ENCODE peak calls at places on chromosomes 2 and 18, in eight cellular contexts. U is prostate gland, G is body of pancreas, Q is sigmoid colon, M is IMR-90, X is uterus, P is GM12891, T is NB4. I is an unnamed sample.

GRCh38 chr2:29261003-29261402 is 145.8 kb downstream of the CLIP4 start:
- DNase-seq in U (no peak), G (no peak), Q (peak; percentile 46), M (no peak), X (no peak), P (no peak), T (no peak), I (no peak)

GRCh38 chr18:26133652-26134051 is at the start of gene PSMA8:
- DNase-seq in U (no peak), G (peak; percentile 14), Q (no peak), M (no peak), X (no peak), P (peak; percentile 40), T (no peak), I (peak; percentile 69)

GRCh38 chr2:119449526-119449925 is 17.9 kb downstream of the TMEM37 start:
- DNase-seq in U (no peak), G (no peak), Q (peak; percentile 52), M (no peak), X (no peak), P (no peak), T (no peak), I (no peak)

GRCh38 chr18:22169889-22170420 is 566 bp downstream of the GATA6 start:
- DNase-seq in U (no peak), G (peak; percentile 58), Q (no peak), M (peak; percentile 53), X (peak; percentile 63), P (no peak), T (no peak), I (peak; percentile 57)

GRCh38 chr2:41853427-41854191 is 194.2 kb upstream of the PKDCC start:
- DNase-seq in U (peak; percentile 33), G (peak; percentile 64), Q (no peak), M (peak; percentile 65), X (peak; percentile 69), P (no peak), T (peak; percentile 34), I (peak; percentile 71)

GRCh38 chr18:8329186-8329771 is 280.0 kb upstream of the RAB12 start:
- DNase-seq in U (no peak), G (no peak), Q (no peak), M (peak; percentile 86), X (no peak), P (no peak), T (no peak), I (no peak)

GRCh38 chr2:75788925-75789324 is 78.2 kb upstream of the GCFC2 start:
- DNase-seq in U (no peak), G (no peak), Q (no peak), M (no peak), X (no peak), P (no peak), T (no peak), I (no peak)

GRCh38 chr2:236338495-236339184 is 74.4 kb upstream of the ASB18 start:
- DNase-seq in U (no peak), G (no peak), Q (no peak), M (no peak), X (no peak), P (no peak), T (peak; percentile 74), I (no peak)

DNA sequence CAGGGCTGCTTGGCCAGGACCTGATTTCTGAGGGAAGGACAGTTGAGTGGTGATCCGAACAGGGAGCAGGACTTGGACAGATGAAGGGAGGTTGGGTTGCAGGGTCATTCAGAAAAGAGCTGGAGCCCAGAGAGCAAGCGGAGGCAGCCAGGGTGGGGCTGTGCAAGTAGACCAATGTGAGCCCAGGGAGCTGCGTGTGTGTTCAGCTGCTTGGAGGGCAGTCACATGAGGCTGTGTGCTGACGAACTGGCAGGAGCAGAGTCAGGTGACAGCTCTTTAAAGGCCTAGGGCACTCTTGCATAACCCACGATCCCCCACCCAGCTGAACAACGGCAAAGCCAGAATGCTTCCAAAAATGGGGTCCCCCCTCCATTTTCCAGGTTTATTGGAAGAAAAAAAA is 4.6 kb upstream of the MLPH start:
- DNase-seq in U (peak; percentile 94), G (peak; percentile 92), Q (peak; percentile 93), M (no peak), X (peak; percentile 81), P (no peak), T (no peak), I (peak; percentile 92)
- TF ChIP-seq POLR2A in U (peak; percentile 80), G (peak; percentile 39), Q (no peak), M (no peak), X (no peak), P (no peak), T (no peak), I (no peak)

GRCh38 chr2:105398522-105399206 is at the start of gene FHL2:
- DNase-seq in U (peak; percentile 74), G (peak; percentile 60), Q (peak; percentile 88), M (peak; percentile 80), X (peak; percentile 71), P (peak; percentile 79), T (peak; percentile 52), I (peak; percentile 84)

GRCh38 chr2:105396254-105397024 is 2.4 kb downstream of the FHL2 start:
- DNase-seq in U (no peak), G (no peak), Q (peak; percentile 74), M (peak; percentile 98), X (peak; percentile 59), P (no peak), T (no peak), I (peak; percentile 20)

GRCh38 chr2:105397025-105397722 is 1.7 kb downstream of the FHL2 start:
- DNase-seq in U (no peak), G (no peak), Q (no peak), M (no peak), X (no peak), P (no peak), T (no peak), I (peak; percentile 18)

GRCh38 chr2:105399207-105399861 is 483 bp upstream of the FHL2 start:
- DNase-seq in U (no peak), G (no peak), Q (no peak), M (no peak), X (no peak), P (no peak), T (no peak), I (no peak)

GRCh38 chr2:105397959-105398521 is 811 bp downstream of the FHL2 start:
- DNase-seq in U (no peak), G (no peak), Q (no peak), M (no peak), X (no peak), P (no peak), T (no peak), I (peak; percentile 14)
- TF ChIP-seq POLR2A in U (no peak), G (no peak), Q (no peak), M (no peak), X (no peak), P (no peak), T (no peak), I (no peak)

GRCh38 chr2:97995734-97996624 is at the start of gene TMEM131:
- DNase-seq in U (peak; percentile 89), G (peak; percentile 94), Q (peak; percentile 96), M (peak; percentile 93), X (peak; percentile 91), P (peak; percentile 81), T (peak; percentile 98), I (peak; percentile 95)
- TF ChIP-seq POLR2A in U (peak; percentile 93), G (peak; percentile 66), Q (no peak), M (no peak), X (peak; percentile 72), P (peak; percentile 48), T (peak; percentile 42), I (peak; percentile 50)

DNA sequence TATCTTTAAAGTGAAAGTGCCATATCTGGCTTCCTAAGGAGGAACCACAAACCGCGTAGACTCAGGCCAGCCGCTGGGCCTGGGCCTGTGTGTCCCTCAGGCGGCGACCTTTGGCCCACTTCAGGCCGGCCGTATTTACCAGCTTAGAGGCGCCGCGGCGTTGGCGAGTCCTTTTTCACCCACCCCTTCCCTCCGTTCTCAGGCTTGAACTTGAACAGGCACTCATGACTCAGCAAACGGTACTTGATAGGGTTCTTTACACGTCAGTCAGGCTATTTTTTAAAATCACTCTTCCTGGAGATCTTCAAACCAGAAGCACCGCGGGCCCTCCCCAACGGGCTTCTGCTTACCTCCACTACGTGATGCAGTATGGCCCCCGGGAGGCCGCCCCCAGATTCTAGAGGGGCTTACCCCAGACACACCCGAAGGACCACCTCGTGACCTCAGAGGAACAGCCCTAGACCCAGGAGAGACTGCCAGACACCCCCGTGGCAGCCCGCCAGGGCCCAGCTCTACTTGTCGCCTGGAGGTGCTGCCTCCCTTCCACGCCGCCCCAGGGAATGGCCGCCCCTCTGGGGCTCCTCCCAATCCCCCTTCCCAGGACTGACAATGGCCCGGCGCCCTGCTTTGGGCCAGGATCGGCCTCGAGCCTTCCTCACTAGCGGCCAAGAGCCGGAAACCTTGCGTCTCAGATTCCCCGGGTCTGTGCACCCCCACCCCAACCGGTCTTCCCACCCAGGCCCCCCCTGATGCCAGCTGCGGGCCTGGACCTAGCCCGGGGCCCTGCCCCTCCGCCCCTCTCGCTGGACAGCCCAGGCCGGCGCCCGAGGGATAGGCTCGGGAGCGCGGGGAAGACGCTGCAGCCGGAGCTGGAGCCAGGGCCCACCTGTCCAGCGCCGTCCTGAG is 33.8 kb upstream of the IMPA2 start:
- DNase-seq in U (peak; percentile 83), G (peak; percentile 97), Q (peak; percentile 98), M (peak; percentile 97), X (peak; percentile 96), P (peak; percentile 43), T (peak; percentile 97), I (peak; percentile 94)
- TF ChIP-seq POLR2A in U (peak; percentile 70), G (peak; percentile 91), Q (peak; percentile 45), M (no peak), X (peak; percentile 74), P (no peak), T (peak; percentile 47), I (no peak)

I was measured in testis.